ENCODE peak calls at places on chromosome 22, in ten cellular contexts. One of them, this sample, is unnamed.

GRCh38 chr22:24407278-24407665 is 20.1 kb upstream of the ADORA2A start:
- DNase-seq in HAP-1: no peak
- DNase-seq in lower leg skin: no peak
- DNase-seq in AG10803: no peak
- DNase-seq in CD4-positive, CD25-positive, alpha-beta regulatory T cell: no peak
- DNase-seq in prostate gland: no peak
- DNase-seq in suprapubic skin: peak
- DNase-seq in stomach: no peak
- DNase-seq in A673: no peak
- DNase-seq in adrenal gland: no peak
- DNase-seq in this sample: no peak

GRCh38 chr22:43905681-43906080 is 13.9 kb upstream of the PNPLA5 start:
- DNase-seq in HAP-1: no peak
- DNase-seq in CD4-positive, CD25-positive, alpha-beta regulatory T cell: no peak
- DNase-seq in A673: no peak
- DNase-seq in lower leg skin: no peak
- DNase-seq in adrenal gland: no peak
- DNase-seq in suprapubic skin: no peak
- DNase-seq in stomach: no peak
- DNase-seq in AG10803: no peak
- DNase-seq in prostate gland: no peak
- DNase-seq in this sample: no peak

GRCh38 chr22:17562906-17563870 is at the start of gene SLC25A18:
- DNase-seq in suprapubic skin: no peak
- DNase-seq in lower leg skin: no peak
- DNase-seq in adrenal gland: no peak
- DNase-seq in stomach: no peak
- DNase-seq in AG10803: peak
- DNase-seq in prostate gland: no peak
- DNase-seq in CD4-positive, CD25-positive, alpha-beta regulatory T cell: no peak
- DNase-seq in A673: no peak
- DNase-seq in HAP-1: peak
- DNase-seq in this sample: peak

GRCh38 chr22:29212738-29213137 is 7.0 kb downstream of the EMID1 start:
- DNase-seq in AG10803: no peak
- DNase-seq in CD4-positive, CD25-positive, alpha-beta regulatory T cell: no peak
- DNase-seq in stomach: no peak
- DNase-seq in prostate gland: no peak
- DNase-seq in HAP-1: no peak
- DNase-seq in adrenal gland: no peak
- DNase-seq in lower leg skin: no peak
- DNase-seq in suprapubic skin: no peak
- DNase-seq in A673: no peak
- DNase-seq in this sample: no peak

GRCh38 chr22:26547426-26547825 is 35.2 kb upstream of the TFIP11 start:
- DNase-seq in AG10803: no peak
- DNase-seq in HAP-1: no peak
- DNase-seq in CD4-positive, CD25-positive, alpha-beta regulatory T cell: no peak
- DNase-seq in stomach: no peak
- DNase-seq in adrenal gland: no peak
- DNase-seq in prostate gland: no peak
- DNase-seq in A673: no peak
- DNase-seq in suprapubic skin: no peak
- DNase-seq in lower leg skin: no peak
- DNase-seq in this sample: no peak

GRCh38 chr22:45683680-45684079 is 12.0 kb downstream of the ATXN10 start:
- DNase-seq in AG10803: no peak
- DNase-seq in stomach: no peak
- DNase-seq in CD4-positive, CD25-positive, alpha-beta regulatory T cell: no peak
- DNase-seq in suprapubic skin: no peak
- DNase-seq in prostate gland: no peak
- DNase-seq in A673: no peak
- DNase-seq in HAP-1: no peak
- DNase-seq in adrenal gland: no peak
- DNase-seq in lower leg skin: no peak
- DNase-seq in this sample: no peak

GRCh38 chr22:27416553-27417427 is 384.8 kb downstream of the MN1 start:
- DNase-seq in suprapubic skin: no peak
- DNase-seq in prostate gland: peak
- DNase-seq in HAP-1: no peak
- DNase-seq in adrenal gland: no peak
- DNase-seq in AG10803: peak
- DNase-seq in CD4-positive, CD25-positive, alpha-beta regulatory T cell: no peak
- DNase-seq in stomach: peak
- DNase-seq in A673: peak
- DNase-seq in lower leg skin: no peak
- DNase-seq in this sample: no peak

GRCh38 chr22:45552580-45553332 is 50.1 kb downstream of the FBLN1 start:
- DNase-seq in suprapubic skin: no peak
- DNase-seq in HAP-1: no peak
- DNase-seq in lower leg skin: no peak
- DNase-seq in stomach: peak
- DNase-seq in prostate gland: no peak
- DNase-seq in CD4-positive, CD25-positive, alpha-beta regulatory T cell: no peak
- DNase-seq in adrenal gland: peak
- DNase-seq in A673: no peak
- DNase-seq in AG10803: peak
- DNase-seq in this sample: peak

GRCh38 chr22:44727709-44728108 is 24.7 kb upstream of the ARHGAP8 start:
- DNase-seq in AG10803: no peak
- DNase-seq in lower leg skin: no peak
- DNase-seq in stomach: no peak
- DNase-seq in suprapubic skin: no peak
- DNase-seq in adrenal gland: no peak
- DNase-seq in CD4-positive, CD25-positive, alpha-beta regulatory T cell: no peak
- DNase-seq in A673: no peak
- DNase-seq in HAP-1: no peak
- DNase-seq in prostate gland: no peak
- DNase-seq in this sample: no peak

GRCh38 chr22:26852176-26852575 is 194.8 kb downstream of the MIAT start:
- DNase-seq in A673: no peak
- DNase-seq in lower leg skin: peak
- DNase-seq in HAP-1: no peak
- DNase-seq in stomach: no peak
- DNase-seq in adrenal gland: no peak
- DNase-seq in CD4-positive, CD25-positive, alpha-beta regulatory T cell: no peak
- DNase-seq in AG10803: no peak
- DNase-seq in suprapubic skin: no peak
- DNase-seq in prostate gland: no peak
- DNase-seq in this sample: no peak

DNA sequence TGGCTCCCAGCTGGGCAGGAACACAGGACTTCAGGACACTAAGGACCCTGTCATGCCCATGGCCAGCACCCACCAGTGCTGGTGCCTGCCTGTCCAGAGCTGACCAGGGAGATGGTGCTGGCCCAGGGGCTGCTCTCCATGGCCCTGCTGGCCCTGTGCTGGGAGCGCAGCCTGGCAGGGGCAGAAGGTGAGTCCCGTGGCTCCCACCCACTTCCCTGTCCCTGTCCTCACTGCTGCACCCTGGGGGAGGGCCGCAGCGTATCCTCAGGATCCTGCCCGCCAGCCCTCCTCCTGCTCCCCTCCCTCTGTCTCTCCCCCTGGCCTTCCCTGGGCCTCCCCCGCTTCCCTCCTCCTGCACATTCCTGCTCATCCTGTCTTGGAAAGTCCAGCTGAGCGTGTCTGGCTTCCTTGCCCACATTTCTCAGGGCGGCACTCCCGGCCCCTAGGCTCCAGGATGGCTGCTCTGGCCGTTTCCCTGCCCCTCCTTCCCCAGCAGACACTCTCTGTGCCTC is 8.7 kb downstream of the CSF2RB start:
- DNase-seq in adrenal gland: no peak
- DNase-seq in A673: no peak
- DNase-seq in prostate gland: no peak
- DNase-seq in CD4-positive, CD25-positive, alpha-beta regulatory T cell: no peak
- DNase-seq in HAP-1: no peak
- DNase-seq in lower leg skin: no peak
- DNase-seq in suprapubic skin: no peak
- DNase-seq in stomach: no peak
- DNase-seq in AG10803: no peak
- DNase-seq in this sample: no peak
- H3K4me3 ChIP-seq in adrenal gland: no peak
- H3K4me3 ChIP-seq in A673: no peak
- H3K4me3 ChIP-seq in prostate gland: no peak
- H3K4me3 ChIP-seq in CD4-positive, CD25-positive, alpha-beta regulatory T cell: no peak
- H3K4me3 ChIP-seq in HAP-1: no peak
- H3K4me3 ChIP-seq in lower leg skin: no peak
- H3K4me3 ChIP-seq in suprapubic skin: no peak
- H3K4me3 ChIP-seq in stomach: no peak
- H3K4me3 ChIP-seq in AG10803: no peak
- H3K4me3 ChIP-seq in this sample: no peak

DNA sequence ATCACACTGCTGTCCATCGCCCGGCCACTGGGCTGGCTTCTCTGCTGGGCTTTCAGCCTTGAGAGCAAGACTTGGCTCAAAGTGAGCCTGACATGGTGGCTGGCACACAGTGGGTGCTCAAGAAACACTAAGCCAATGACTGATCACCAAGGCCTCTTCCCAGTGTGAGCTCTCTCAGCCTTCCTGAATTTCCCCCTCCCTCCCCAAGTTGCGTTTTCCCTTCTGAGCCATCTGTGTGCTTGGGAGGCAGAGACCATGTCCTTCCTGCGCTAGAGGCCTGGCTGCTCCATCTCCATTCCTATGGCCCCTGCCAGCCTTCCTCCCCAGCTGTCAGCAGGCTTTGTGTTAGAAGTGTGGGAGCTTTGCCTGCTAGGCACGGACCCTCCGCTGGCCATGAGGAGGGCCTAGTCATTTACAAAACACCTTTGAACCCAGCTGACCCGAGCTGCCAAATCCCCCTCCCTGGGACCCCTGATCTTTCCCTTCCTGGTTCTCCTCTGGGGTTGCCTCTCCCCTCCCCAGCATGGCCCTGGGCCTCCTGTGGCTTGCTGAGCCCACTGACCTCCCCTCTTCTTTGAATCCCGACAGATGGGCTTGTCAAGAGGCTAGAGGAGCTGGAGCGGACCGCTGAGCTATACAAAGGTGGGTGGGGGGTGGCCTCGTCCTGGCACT is 13.2 kb downstream of the PICK1 start:
- DNase-seq in suprapubic skin: no peak
- DNase-seq in lower leg skin: no peak
- DNase-seq in adrenal gland: no peak
- DNase-seq in prostate gland: no peak
- DNase-seq in A673: no peak
- DNase-seq in stomach: no peak
- DNase-seq in CD4-positive, CD25-positive, alpha-beta regulatory T cell: no peak
- DNase-seq in HAP-1: no peak
- DNase-seq in AG10803: no peak
- DNase-seq in this sample: no peak
- H3K4me3 ChIP-seq in suprapubic skin: no peak
- H3K4me3 ChIP-seq in lower leg skin: no peak
- H3K4me3 ChIP-seq in adrenal gland: no peak
- H3K4me3 ChIP-seq in prostate gland: no peak
- H3K4me3 ChIP-seq in A673: no peak
- H3K4me3 ChIP-seq in stomach: no peak
- H3K4me3 ChIP-seq in CD4-positive, CD25-positive, alpha-beta regulatory T cell: no peak
- H3K4me3 ChIP-seq in HAP-1: no peak
- H3K4me3 ChIP-seq in AG10803: no peak
- H3K4me3 ChIP-seq in this sample: no peak

GRCh38 chr22:30643055-30643875 is 7.7 kb downstream of the SLC35E4 start:
- DNase-seq in prostate gland: no peak
- DNase-seq in stomach: no peak
- DNase-seq in suprapubic skin: no peak
- DNase-seq in AG10803: no peak
- DNase-seq in lower leg skin: no peak
- DNase-seq in adrenal gland: no peak
- DNase-seq in CD4-positive, CD25-positive, alpha-beta regulatory T cell: no peak
- DNase-seq in HAP-1: no peak
- DNase-seq in A673: no peak
- DNase-seq in this sample: no peak

GRCh38 chr22:30637701-30638114 is 2.1 kb downstream of the SLC35E4 start:
- DNase-seq in CD4-positive, CD25-positive, alpha-beta regulatory T cell: no peak
- DNase-seq in prostate gland: no peak
- DNase-seq in AG10803: no peak
- DNase-seq in stomach: no peak
- DNase-seq in A673: no peak
- DNase-seq in lower leg skin: no peak
- DNase-seq in adrenal gland: no peak
- DNase-seq in suprapubic skin: no peak
- DNase-seq in HAP-1: peak
- DNase-seq in this sample: no peak

GRCh38 chr22:30636226-30637077 is 871 bp downstream of the SLC35E4 start:
- DNase-seq in A673: no peak
- DNase-seq in adrenal gland: no peak
- DNase-seq in suprapubic skin: no peak
- DNase-seq in CD4-positive, CD25-positive, alpha-beta regulatory T cell: peak
- DNase-seq in lower leg skin: peak
- DNase-seq in stomach: peak
- DNase-seq in AG10803: peak
- DNase-seq in prostate gland: peak
- DNase-seq in HAP-1: peak
- DNase-seq in this sample: peak

GRCh38 chr22:30640361-30640760 is 4.8 kb downstream of the SLC35E4 start:
- DNase-seq in A673: no peak
- DNase-seq in adrenal gland: no peak
- DNase-seq in suprapubic skin: no peak
- DNase-seq in lower leg skin: no peak
- DNase-seq in stomach: no peak
- DNase-seq in prostate gland: no peak
- DNase-seq in HAP-1: no peak
- DNase-seq in CD4-positive, CD25-positive, alpha-beta regulatory T cell: no peak
- DNase-seq in AG10803: no peak
- DNase-seq in this sample: no peak

DNA sequence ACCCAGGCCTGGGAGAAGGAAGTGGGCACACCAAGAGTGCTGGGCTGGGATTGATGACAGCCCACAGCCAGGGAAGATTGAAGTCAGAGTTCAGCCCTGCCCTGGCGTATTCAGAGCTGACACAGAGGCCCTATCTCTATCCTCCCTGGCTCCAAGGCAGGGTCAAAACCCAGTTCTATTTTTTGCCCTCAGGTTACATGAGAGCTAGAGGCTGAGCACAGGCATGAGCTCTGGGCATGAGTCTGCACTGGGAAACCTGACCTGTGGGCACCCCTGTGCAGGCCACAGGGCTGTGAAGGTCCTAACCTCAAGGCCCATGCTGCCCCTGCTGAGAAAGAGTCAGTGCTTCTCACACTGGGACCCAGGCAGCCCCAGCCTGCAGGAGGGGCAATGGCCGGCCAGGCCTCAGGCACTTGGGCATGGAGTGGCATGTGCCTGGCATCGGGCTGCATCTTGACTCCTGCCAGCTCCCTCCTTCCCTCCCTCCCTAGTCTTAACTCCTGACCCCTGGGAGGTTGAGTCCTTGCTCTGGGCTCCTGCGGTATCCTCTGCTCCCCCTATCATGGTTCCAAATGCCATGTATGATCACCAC is 5.4 kb downstream of the SLC35E4 start:
- DNase-seq in suprapubic skin: no peak
- DNase-seq in lower leg skin: no peak
- DNase-seq in AG10803: no peak
- DNase-seq in stomach: no peak
- DNase-seq in HAP-1: no peak
- DNase-seq in adrenal gland: no peak
- DNase-seq in A673: no peak
- DNase-seq in prostate gland: no peak
- DNase-seq in CD4-positive, CD25-positive, alpha-beta regulatory T cell: no peak
- DNase-seq in this sample: no peak
- H3K4me3 ChIP-seq in suprapubic skin: no peak
- H3K4me3 ChIP-seq in lower leg skin: no peak
- H3K4me3 ChIP-seq in AG10803: no peak
- H3K4me3 ChIP-seq in stomach: no peak
- H3K4me3 ChIP-seq in HAP-1: no peak
- H3K4me3 ChIP-seq in adrenal gland: no peak
- H3K4me3 ChIP-seq in A673: no peak
- H3K4me3 ChIP-seq in prostate gland: no peak
- H3K4me3 ChIP-seq in CD4-positive, CD25-positive, alpha-beta regulatory T cell: no peak
- H3K4me3 ChIP-seq in this sample: no peak

GRCh38 chr22:50545522-50546325 is at the start of gene KLHDC7B:
- DNase-seq in prostate gland: no peak
- DNase-seq in CD4-positive, CD25-positive, alpha-beta regulatory T cell: no peak
- DNase-seq in suprapubic skin: no peak
- DNase-seq in adrenal gland: no peak
- DNase-seq in A673: peak
- DNase-seq in AG10803: peak
- DNase-seq in lower leg skin: no peak
- DNase-seq in stomach: no peak
- DNase-seq in HAP-1: no peak
- DNase-seq in this sample: no peak
- H3K4me3 ChIP-seq in prostate gland: no peak
- H3K4me3 ChIP-seq in CD4-positive, CD25-positive, alpha-beta regulatory T cell: peak
- H3K4me3 ChIP-seq in suprapubic skin: peak
- H3K4me3 ChIP-seq in adrenal gland: no peak
- H3K4me3 ChIP-seq in A673: no peak
- H3K4me3 ChIP-seq in AG10803: no peak
- H3K4me3 ChIP-seq in lower leg skin: no peak
- H3K4me3 ChIP-seq in stomach: no peak
- H3K4me3 ChIP-seq in HAP-1: no peak
- H3K4me3 ChIP-seq in this sample: no peak